ENCODE peak calls at places on chromosomes 12 and 14, in six cellular contexts. I is GM23248; E is activated T-cell treated with anti-CD3 and anti-CD28 coated beads, Interleukin-2, amount 50 U/mL, for 72 hours; S is GDM1; D is neural crest cell; H is iPS-NIHi11. Z is an unnamed sample.

GRCh38 chr12:122382919-122383350 is 39.5 kb downstream of the CLIP1 start:
- DNase-seq in I (no peak), E (no peak), S (no peak), D (no peak), H (no peak), Z (no peak)

GRCh38 chr12:115597157-115597712 is 680.3 kb downstream of the MED13L start:
- DNase-seq in I (peak), E (peak), S (no peak), D (no peak), H (no peak), Z (no peak)

GRCh38 chr12:50401383-50402155 is 884 bp downstream of the LARP4 start:
- DNase-seq in I (peak), E (no peak), S (no peak), D (no peak), H (no peak), Z (no peak)

GRCh38 chr12:41223600-41223999 is 35.5 kb downstream of the PDZRN4 start:
- DNase-seq in I (no peak), E (no peak), S (no peak), D (no peak), H (peak), Z (no peak)

GRCh38 chr12:4244868-4245267 is 28.7 kb upstream of the CCND2 start:
- DNase-seq in I (no peak), E (no peak), S (no peak), D (no peak), H (no peak), Z (no peak)

GRCh38 chr12:15662303-15662980 is 126.7 kb downstream of the EPS8 start:
- DNase-seq in I (peak), E (no peak), S (no peak), D (no peak), H (no peak), Z (no peak)

GRCh38 chr14:104116544-104117340 is 21.6 kb upstream of the KIF26A start:
- DNase-seq in I (no peak), E (no peak), S (no peak), D (no peak), H (peak), Z (no peak)

GRCh38 chr12:64943686-64944085 is 119.2 kb downstream of the TBC1D30 start:
- DNase-seq in I (no peak), E (no peak), S (no peak), D (no peak), H (no peak), Z (no peak)

GRCh38 chr14:61752626-61753025 is 9.6 kb upstream of the SNAPC1 start:
- DNase-seq in I (peak), E (no peak), S (no peak), D (no peak), H (no peak), Z (no peak)

GRCh38 chr12:77324763-77325468 is 259.5 kb upstream of the E2F7 start:
- DNase-seq in I (peak), E (peak), S (peak), D (peak), H (peak), Z (peak)

GRCh38 chr14:80491131-80491530 is 279.8 kb upstream of the DIO2 start:
- DNase-seq in I (peak), E (peak), S (no peak), D (no peak), H (peak), Z (no peak)

GRCh38 chr14:45810152-45810872 is 557.3 kb upstream of the MIS18BP1 start:
- DNase-seq in I (no peak), E (no peak), S (peak), D (no peak), H (peak), Z (no peak)

GRCh38 chr14:104885031-104885972 is 20.2 kb downstream of the CEP170B start:
- DNase-seq in I (no peak), E (no peak), S (no peak), D (no peak), H (peak), Z (no peak)

GRCh38 chr12:111685322-111685810 is 390 bp downstream of the BRAP start:
- DNase-seq in I (no peak), E (no peak), S (no peak), D (no peak), H (no peak), Z (no peak)

GRCh38 chr12:53115891-53116675 is 12.8 kb downstream of the SOAT2 start:
- DNase-seq in I (no peak), E (no peak), S (no peak), D (no peak), H (no peak), Z (no peak)

GRCh38 chr14:104893435-104894207 is 28.6 kb downstream of the CEP170B start:
- DNase-seq in I (no peak), E (no peak), S (no peak), D (no peak), H (peak), Z (no peak)

GRCh38 chr14:35897616-35898111 is 71.5 kb downstream of the BRMS1L start:
- DNase-seq in I (no peak), E (no peak), S (no peak), D (no peak), H (peak), Z (no peak)

GRCh38 chr14:63644741-63645140 is 3.1 kb upstream of the WDR89 start:
- DNase-seq in I (no peak), E (peak), S (no peak), D (no peak), H (no peak), Z (no peak)

GRCh38 chr14:92362781-92363235 is 39.8 kb downstream of the SLC24A4 start:
- DNase-seq in I (peak), E (no peak), S (no peak), D (no peak), H (peak), Z (no peak)

GRCh38 chr14:104323551-104324175 is 185.3 kb downstream of the KIF26A start:
- DNase-seq in I (no peak), E (no peak), S (no peak), D (no peak), H (no peak), Z (no peak)

GRCh38 chr12:7160183-7160582 is 29.3 kb upstream of the PEX5 start:
- DNase-seq in I (no peak), E (no peak), S (no peak), D (no peak), H (no peak), Z (no peak)

GRCh38 chr14:76537912-76538647 is 162.1 kb downstream of the ESRRB start:
- DNase-seq in I (no peak), E (no peak), S (no peak), D (no peak), H (no peak), Z (no peak)

GRCh38 chr14:24441485-24441884 is 1.1 kb downstream of the SDR39U1 start:
- DNase-seq in I (no peak), E (no peak), S (no peak), D (no peak), H (no peak), Z (no peak)

GRCh38 chr14:104758981-104759975 is 6.3 kb downstream of the SIVA1 start:
- DNase-seq in I (no peak), E (no peak), S (no peak), D (no peak), H (no peak), Z (no peak)

GRCh38 chr12:41932470-41932991 is 212.1 kb downstream of the GXYLT1 start:
- DNase-seq in I (peak), E (peak), S (peak), D (peak), H (peak), Z (peak)

GRCh38 chr12:109696485-109697269 is 16.9 kb upstream of the FAM222A start:
- DNase-seq in I (peak), E (no peak), S (no peak), D (no peak), H (no peak), Z (no peak)

GRCh38 chr12:94732367-94732990 is 82.1 kb upstream of the TMCC3 start:
- DNase-seq in I (no peak), E (no peak), S (no peak), D (no peak), H (no peak), Z (no peak)

GRCh38 chr12:94793191-94793595 is 142.8 kb upstream of the TMCC3 start:
- DNase-seq in I (no peak), E (no peak), S (no peak), D (no peak), H (no peak), Z (no peak)

GRCh38 chr14:59707778-59708635 is 131.4 kb upstream of the CCDC175 start:
- DNase-seq in I (peak), E (no peak), S (no peak), D (no peak), H (no peak), Z (no peak)

GRCh38 chr14:81313775-81314429 is 86.2 kb downstream of the STON2 start:
- DNase-seq in I (no peak), E (no peak), S (no peak), D (no peak), H (no peak), Z (no peak)

GRCh38 chr12:69570545-69571399 is 14.5 kb upstream of the CCT2 start:
- DNase-seq in I (peak), E (peak), S (no peak), D (peak), H (peak), Z (peak)

GRCh38 chr12:19639781-19640180 is 200.5 kb downstream of the AEBP2 start:
- DNase-seq in I (no peak), E (no peak), S (no peak), D (no peak), H (no peak), Z (no peak)

GRCh38 chr12:65526311-65526710 is 247.8 kb downstream of the MSRB3 start:
- DNase-seq in I (peak), E (no peak), S (no peak), D (no peak), H (no peak), Z (no peak)

GRCh38 chr12:132273992-132274334 is 55.4 kb downstream of the GALNT9 start:
- DNase-seq in I (no peak), E (no peak), S (no peak), D (no peak), H (no peak), Z (no peak)

GRCh38 chr14:79279645-79280399 is 931.5 kb downstream of the DIO2 start:
- DNase-seq in I (peak), E (no peak), S (no peak), D (peak), H (no peak), Z (no peak)

GRCh38 chr12:6363330-6364036 is 11.9 kb downstream of the SCNN1A start:
- DNase-seq in I (peak), E (peak), S (no peak), D (no peak), H (peak), Z (peak)

GRCh38 chr14:23284654-23285529 is 1.0 kb downstream of the HOMEZ start:
- DNase-seq in I (peak), E (no peak), S (no peak), D (no peak), H (no peak), Z (no peak)